ENCODE peak calls at places on chromosome 15, in six cellular contexts. One of them, this sample, is unnamed.

GRCh38 chr15:100295939-100296338 is 45.8 kb downstream of the ADAMTS17 start:
- DNase-seq in mesenchymal stem cell: no peak
- DNase-seq in H1: no peak
- DNase-seq in mesendoderm: no peak
- DNase-seq in neuronal stem cell: no peak
- DNase-seq in IMR-90: no peak
- DNase-seq in this sample: no peak

GRCh38 chr15:53216036-53216435 is 425.9 kb upstream of the ONECUT1 start:
- DNase-seq in H1: no peak
- DNase-seq in neuronal stem cell: no peak
- DNase-seq in IMR-90: no peak
- DNase-seq in mesenchymal stem cell: no peak
- DNase-seq in mesendoderm: no peak
- DNase-seq in this sample: peak

GRCh38 chr15:51327081-51327480 is 11.3 kb downstream of the CYP19A1 start:
- DNase-seq in mesenchymal stem cell: no peak
- DNase-seq in neuronal stem cell: no peak
- DNase-seq in IMR-90: no peak
- DNase-seq in H1: no peak
- DNase-seq in mesendoderm: no peak
- DNase-seq in this sample: no peak

GRCh38 chr15:36075333-36075732 is 504.1 kb upstream of the CDIN1 start:
- DNase-seq in neuronal stem cell: no peak
- DNase-seq in mesendoderm: no peak
- DNase-seq in IMR-90: peak
- DNase-seq in mesenchymal stem cell: no peak
- DNase-seq in H1: no peak
- DNase-seq in this sample: no peak

GRCh38 chr15:40234783-40235182 is 4.1 kb upstream of the PAK6 start:
- DNase-seq in IMR-90: no peak
- DNase-seq in neuronal stem cell: no peak
- DNase-seq in H1: no peak
- DNase-seq in mesendoderm: peak
- DNase-seq in mesenchymal stem cell: no peak
- DNase-seq in this sample: no peak

GRCh38 chr15:63514533-63514943 is 10.1 kb downstream of the USP3 start:
- DNase-seq in mesenchymal stem cell: peak
- DNase-seq in H1: no peak
- DNase-seq in IMR-90: peak
- DNase-seq in mesendoderm: no peak
- DNase-seq in neuronal stem cell: no peak
- DNase-seq in this sample: no peak

GRCh38 chr15:76871930-76872329 is 33.2 kb downstream of the SCAPER start:
- DNase-seq in mesenchymal stem cell: no peak
- DNase-seq in mesendoderm: no peak
- DNase-seq in IMR-90: no peak
- DNase-seq in neuronal stem cell: no peak
- DNase-seq in H1: no peak
- DNase-seq in this sample: no peak

GRCh38 chr15:62932436-62932835 is 110.1 kb upstream of the TPM1 start:
- DNase-seq in neuronal stem cell: no peak
- DNase-seq in H1: no peak
- DNase-seq in mesenchymal stem cell: peak
- DNase-seq in mesendoderm: no peak
- DNase-seq in IMR-90: peak
- DNase-seq in this sample: peak

GRCh38 chr15:25185156-25185710 is 230.4 kb downstream of the SNRPN start:
- DNase-seq in mesendoderm: no peak
- DNase-seq in mesenchymal stem cell: no peak
- DNase-seq in neuronal stem cell: no peak
- DNase-seq in IMR-90: no peak
- DNase-seq in H1: no peak
- DNase-seq in this sample: no peak

GRCh38 chr15:72184165-72184811 is 13.3 kb downstream of the GRAMD2A start:
- DNase-seq in mesendoderm: peak
- DNase-seq in neuronal stem cell: peak
- DNase-seq in H1: no peak
- DNase-seq in mesenchymal stem cell: peak
- DNase-seq in IMR-90: no peak
- DNase-seq in this sample: peak

GRCh38 chr15:78726870-78727551 is 84.3 kb downstream of the ADAMTS7 start:
- DNase-seq in IMR-90: no peak
- DNase-seq in mesenchymal stem cell: peak
- DNase-seq in neuronal stem cell: no peak
- DNase-seq in H1: no peak
- DNase-seq in mesendoderm: peak
- DNase-seq in this sample: peak

GRCh38 chr15:93124126-93124525 is 35.1 kb upstream of the RGMA start:
- DNase-seq in IMR-90: no peak
- DNase-seq in H1: no peak
- DNase-seq in neuronal stem cell: no peak
- DNase-seq in mesendoderm: no peak
- DNase-seq in mesenchymal stem cell: no peak
- DNase-seq in this sample: no peak

GRCh38 chr15:42404461-42405235 is 45.3 kb downstream of the CAPN3 start:
- DNase-seq in neuronal stem cell: no peak
- DNase-seq in mesenchymal stem cell: no peak
- DNase-seq in mesendoderm: peak
- DNase-seq in IMR-90: no peak
- DNase-seq in H1: no peak
- DNase-seq in this sample: no peak

GRCh38 chr15:77031376-77032050 is 36.6 kb downstream of the PSTPIP1 start:
- DNase-seq in H1: no peak
- DNase-seq in mesendoderm: no peak
- DNase-seq in IMR-90: peak
- DNase-seq in mesenchymal stem cell: no peak
- DNase-seq in neuronal stem cell: no peak
- DNase-seq in this sample: no peak

GRCh38 chr15:49927462-49927861 is 191.6 kb downstream of the ATP8B4 start:
- DNase-seq in IMR-90: peak
- DNase-seq in mesenchymal stem cell: peak
- DNase-seq in mesendoderm: no peak
- DNase-seq in neuronal stem cell: no peak
- DNase-seq in H1: no peak
- DNase-seq in this sample: peak

GRCh38 chr15:71575474-71576045 is 234.8 kb upstream of the NR2E3 start:
- DNase-seq in H1: no peak
- DNase-seq in mesenchymal stem cell: no peak
- DNase-seq in IMR-90: no peak
- DNase-seq in mesendoderm: no peak
- DNase-seq in neuronal stem cell: no peak
- DNase-seq in this sample: peak

GRCh38 chr15:80173022-80173759 is 20.4 kb downstream of the FAH start:
- DNase-seq in mesenchymal stem cell: peak
- DNase-seq in H1: peak
- DNase-seq in IMR-90: peak
- DNase-seq in mesendoderm: peak
- DNase-seq in neuronal stem cell: peak
- DNase-seq in this sample: peak

GRCh38 chr15:60017538-60018199 is 13.6 kb downstream of the FOXB1 start:
- DNase-seq in mesenchymal stem cell: no peak
- DNase-seq in IMR-90: no peak
- DNase-seq in mesendoderm: no peak
- DNase-seq in H1: no peak
- DNase-seq in neuronal stem cell: no peak
- DNase-seq in this sample: no peak

GRCh38 chr15:96767703-96768434 is 437.4 kb downstream of the NR2F2 start:
- DNase-seq in IMR-90: no peak
- DNase-seq in mesendoderm: peak
- DNase-seq in mesenchymal stem cell: no peak
- DNase-seq in H1: peak
- DNase-seq in neuronal stem cell: no peak
- DNase-seq in this sample: peak

GRCh38 chr15:37072181-37072580 is 28.2 kb downstream of the MEIS2 start:
- DNase-seq in mesenchymal stem cell: peak
- DNase-seq in H1: no peak
- DNase-seq in IMR-90: peak
- DNase-seq in mesendoderm: no peak
- DNase-seq in neuronal stem cell: no peak
- DNase-seq in this sample: no peak

GRCh38 chr15:77021088-77021481 is 26.2 kb downstream of the PSTPIP1 start:
- DNase-seq in neuronal stem cell: no peak
- DNase-seq in mesenchymal stem cell: no peak
- DNase-seq in IMR-90: no peak
- DNase-seq in mesendoderm: no peak
- DNase-seq in H1: no peak
- DNase-seq in this sample: no peak

GRCh38 chr15:77208222-77208621 is 137.3 kb upstream of the TSPAN3 start:
- DNase-seq in IMR-90: no peak
- DNase-seq in H1: no peak
- DNase-seq in mesendoderm: no peak
- DNase-seq in mesenchymal stem cell: no peak
- DNase-seq in neuronal stem cell: no peak
- DNase-seq in this sample: no peak

GRCh38 chr15:95018888-95019545 is 787.7 kb downstream of the MCTP2 start:
- DNase-seq in mesenchymal stem cell: peak
- DNase-seq in H1: no peak
- DNase-seq in IMR-90: peak
- DNase-seq in mesendoderm: peak
- DNase-seq in neuronal stem cell: no peak
- DNase-seq in this sample: peak

GRCh38 chr15:31262901-31263671 is 63.5 kb upstream of the KLF13 start:
- DNase-seq in IMR-90: peak
- DNase-seq in neuronal stem cell: no peak
- DNase-seq in mesenchymal stem cell: no peak
- DNase-seq in H1: no peak
- DNase-seq in mesendoderm: no peak
- DNase-seq in this sample: peak

GRCh38 chr15:84736375-84736774 is 12.0 kb upstream of the ZNF592 start:
- DNase-seq in mesendoderm: no peak
- DNase-seq in mesenchymal stem cell: no peak
- DNase-seq in IMR-90: no peak
- DNase-seq in H1: no peak
- DNase-seq in neuronal stem cell: no peak
- DNase-seq in this sample: no peak

GRCh38 chr15:27250223-27250622 is 279.2 kb downstream of the GABRG3 start:
- DNase-seq in IMR-90: no peak
- DNase-seq in mesendoderm: no peak
- DNase-seq in mesenchymal stem cell: no peak
- DNase-seq in neuronal stem cell: no peak
- DNase-seq in H1: no peak
- DNase-seq in this sample: no peak

GRCh38 chr15:41493205-41493901 is at the start of gene ITPKA:
- DNase-seq in mesenchymal stem cell: peak
- DNase-seq in IMR-90: peak
- DNase-seq in mesendoderm: peak
- DNase-seq in H1: no peak
- DNase-seq in neuronal stem cell: peak
- DNase-seq in this sample: peak

GRCh38 chr15:63246691-63247464 is 30.5 kb upstream of the APH1B start:
- DNase-seq in mesenchymal stem cell: peak
- DNase-seq in IMR-90: peak
- DNase-seq in mesendoderm: no peak
- DNase-seq in H1: no peak
- DNase-seq in neuronal stem cell: no peak
- DNase-seq in this sample: peak

GRCh38 chr15:87850916-87851315 is 405.6 kb downstream of the NTRK3 start:
- DNase-seq in H1: no peak
- DNase-seq in mesendoderm: no peak
- DNase-seq in mesenchymal stem cell: no peak
- DNase-seq in neuronal stem cell: no peak
- DNase-seq in IMR-90: no peak
- DNase-seq in this sample: no peak

GRCh38 chr15:97730315-97730714 is 230.2 kb upstream of the ARRDC4 start:
- DNase-seq in IMR-90: no peak
- DNase-seq in mesendoderm: no peak
- DNase-seq in mesenchymal stem cell: no peak
- DNase-seq in neuronal stem cell: no peak
- DNase-seq in H1: no peak
- DNase-seq in this sample: no peak

DNA sequence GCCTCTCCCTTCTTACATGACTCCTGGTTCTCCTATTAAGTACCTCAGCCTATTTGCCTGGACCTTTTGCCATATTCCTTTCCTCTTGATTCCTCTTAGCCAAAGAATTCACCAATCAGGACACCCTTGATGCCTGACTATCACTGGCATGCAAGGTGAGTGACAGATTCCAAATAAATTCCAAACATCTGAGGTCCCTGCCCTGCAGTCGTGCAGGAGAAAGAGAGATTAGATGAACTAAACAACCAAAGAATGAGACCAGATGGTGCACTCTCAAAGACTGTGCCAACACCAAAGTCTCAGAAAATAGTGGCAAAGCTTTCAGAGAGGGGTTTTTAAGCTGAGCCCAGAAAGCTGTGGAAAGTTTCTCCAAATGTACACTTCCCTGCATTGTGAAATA is 4.0 kb downstream of the MKRN3 start:
- DNase-seq in mesendoderm: peak
- DNase-seq in IMR-90: no peak
- DNase-seq in mesenchymal stem cell: no peak
- DNase-seq in H1: no peak
- DNase-seq in neuronal stem cell: no peak
- DNase-seq in this sample: peak
- H3K4me3 ChIP-seq in mesendoderm: no peak
- H3K4me3 ChIP-seq in IMR-90: no peak
- H3K4me3 ChIP-seq in mesenchymal stem cell: no peak
- H3K4me3 ChIP-seq in H1: no peak
- H3K4me3 ChIP-seq in neuronal stem cell: no peak
- H3K4me3 ChIP-seq in this sample: no peak

GRCh38 chr15:89783861-89784685 is 7.9 kb downstream of the MESP2 start:
- DNase-seq in mesendoderm: no peak
- DNase-seq in mesenchymal stem cell: peak
- DNase-seq in IMR-90: no peak
- DNase-seq in H1: no peak
- DNase-seq in neuronal stem cell: no peak
- DNase-seq in this sample: no peak
- H3K9ac ChIP-seq in mesendoderm: peak
- H3K9ac ChIP-seq in mesenchymal stem cell: peak
- H3K9ac ChIP-seq in IMR-90: no peak
- H3K9ac ChIP-seq in H1: no peak
- H3K9ac ChIP-seq in neuronal stem cell: peak
- H3K9ac ChIP-seq in this sample: no peak

GRCh38 chr15:91784973-91785709 is 68.4 kb upstream of the SLCO3A1 start:
- DNase-seq in neuronal stem cell: no peak
- DNase-seq in H1: no peak
- DNase-seq in IMR-90: no peak
- DNase-seq in mesenchymal stem cell: no peak
- DNase-seq in mesendoderm: no peak
- DNase-seq in this sample: no peak
- H2AK5ac ChIP-seq in neuronal stem cell: no peak
- H2AK5ac ChIP-seq in H1: no peak
- H2AK5ac ChIP-seq in IMR-90: no peak
- H2AK5ac ChIP-seq in mesenchymal stem cell: no peak
- H2AK5ac ChIP-seq in mesendoderm: no peak
- H2AK5ac ChIP-seq in this sample: no peak

GRCh38 chr15:64810499-64811326 is 14.7 kb downstream of the PIF1 start:
- DNase-seq in H1: no peak
- DNase-seq in IMR-90: no peak
- DNase-seq in neuronal stem cell: no peak
- DNase-seq in mesenchymal stem cell: no peak
- DNase-seq in mesendoderm: peak
- DNase-seq in this sample: no peak
- H3K4me3 ChIP-seq in H1: peak
- H3K4me3 ChIP-seq in IMR-90: no peak
- H3K4me3 ChIP-seq in neuronal stem cell: no peak
- H3K4me3 ChIP-seq in mesenchymal stem cell: no peak
- H3K4me3 ChIP-seq in mesendoderm: no peak
- H3K4me3 ChIP-seq in this sample: no peak

GRCh38 chr15:70265466-70265978 is 167.8 kb upstream of the TLE3 start:
- DNase-seq in mesendoderm: no peak
- DNase-seq in H1: no peak
- DNase-seq in neuronal stem cell: no peak
- DNase-seq in mesenchymal stem cell: no peak
- DNase-seq in IMR-90: no peak
- DNase-seq in this sample: no peak
- H3K9ac ChIP-seq in mesendoderm: no peak
- H3K9ac ChIP-seq in H1: no peak
- H3K9ac ChIP-seq in neuronal stem cell: no peak
- H3K9ac ChIP-seq in mesenchymal stem cell: no peak
- H3K9ac ChIP-seq in IMR-90: no peak
- H3K9ac ChIP-seq in this sample: no peak

GRCh38 chr15:99143655-99144610 is 39.1 kb downstream of the SYNM start:
- DNase-seq in H1: no peak
- DNase-seq in mesendoderm: peak
- DNase-seq in IMR-90: peak
- DNase-seq in neuronal stem cell: no peak
- DNase-seq in mesenchymal stem cell: peak
- DNase-seq in this sample: peak
- H2AK5ac ChIP-seq in H1: no peak
- H2AK5ac ChIP-seq in mesendoderm: peak
- H2AK5ac ChIP-seq in IMR-90: no peak
- H2AK5ac ChIP-seq in neuronal stem cell: no peak
- H2AK5ac ChIP-seq in mesenchymal stem cell: no peak
- H2AK5ac ChIP-seq in this sample: no peak

This sample was measured in trophoblast cell.